ENCODE peak calls at places on chromosomes 13 and 19, in eight cellular contexts. E is endothelial cell; U is brain pericyte; M is NCI-H774; Q is stimulated activated CD4-positive, alpha-beta T cell treated with anti-CD3 and anti-CD28 coated beads, Interleukin-15, amount 100 ng/mL, for 24 hours; B is AG09319; P is aorta; G is midbrain. F is an unnamed sample.

GRCh38 chr13:110607675-110608224 is 7.6 kb upstream of the NAXD start:
- DNase-seq in E (no peak), U (no peak), M (no peak), Q (no peak), B (no peak), P (no peak), G (no peak), F (no peak)

GRCh38 chr19:35375505-35376307 is 4.8 kb downstream of the GPR42 start:
- DNase-seq in E (no peak), U (no peak), M (no peak), Q (no peak), B (no peak), P (no peak), G (no peak), F (no peak)

GRCh38 chr19:41753159-41753558 is 2.2 kb upstream of the CEACAM6 start:
- DNase-seq in E (peak), U (no peak), M (no peak), Q (peak), B (no peak), P (peak), G (peak), F (peak)

GRCh38 chr19:41641879-41642485 is 15.1 kb upstream of the CEACAM4 start:
- DNase-seq in E (peak), U (no peak), M (peak), Q (peak), B (peak), P (no peak), G (peak), F (peak)

GRCh38 chr13:98390086-98390697 is 186.7 kb downstream of the STK24 start:
- DNase-seq in E (no peak), U (no peak), M (no peak), Q (no peak), B (no peak), P (no peak), G (no peak), F (no peak)

GRCh38 chr13:41345921-41346589 is 35.0 kb downstream of the NAA16 start:
- DNase-seq in E (no peak), U (no peak), M (no peak), Q (no peak), B (no peak), P (no peak), G (no peak), F (no peak)

GRCh38 chr13:102260256-102260655 is 141.6 kb downstream of the FGF14 start:
- DNase-seq in E (no peak), U (no peak), M (no peak), Q (no peak), B (no peak), P (no peak), G (no peak), F (peak)

GRCh38 chr19:19446655-19447437 is 41.4 kb downstream of the GATAD2A start:
- DNase-seq in E (no peak), U (no peak), M (no peak), Q (no peak), B (no peak), P (no peak), G (no peak), F (no peak)

GRCh38 chr13:43303040-43303729 is 279.8 kb downstream of the DNAJC15 start:
- DNase-seq in E (peak), U (peak), M (no peak), Q (peak), B (peak), P (peak), G (peak), F (peak)

GRCh38 chr19:17415107-17415506 is 4.7 kb upstream of the MVB12A start:
- DNase-seq in E (no peak), U (no peak), M (no peak), Q (no peak), B (no peak), P (no peak), G (no peak), F (peak)

GRCh38 chr13:21742041-21742440 is 71.2 kb downstream of the FGF9 start:
- DNase-seq in E (no peak), U (no peak), M (no peak), Q (no peak), B (no peak), P (no peak), G (no peak), F (no peak)

GRCh38 chr13:97692628-97693027 is 258.7 kb downstream of the RAP2A start:
- DNase-seq in E (no peak), U (no peak), M (no peak), Q (no peak), B (no peak), P (no peak), G (no peak), F (no peak)

GRCh38 chr19:46629546-46630025 is 4.7 kb upstream of the PTGIR start:
- DNase-seq in E (peak), U (no peak), M (no peak), Q (no peak), B (no peak), P (no peak), G (no peak), F (no peak)

GRCh38 chr13:111789420-111789819 is 277.5 kb upstream of the SOX1 start:
- DNase-seq in E (no peak), U (no peak), M (no peak), Q (no peak), B (no peak), P (no peak), G (no peak), F (no peak)

GRCh38 chr19:6042776-6043726 is 65.1 kb upstream of the RANBP3 start:
- DNase-seq in E (no peak), U (no peak), M (no peak), Q (no peak), B (no peak), P (no peak), G (no peak), F (no peak)

GRCh38 chr13:77637583-77637982 is 59.9 kb upstream of the SLAIN1 start:
- DNase-seq in E (no peak), U (no peak), M (no peak), Q (no peak), B (no peak), P (peak), G (no peak), F (peak)

GRCh38 chr13:28582225-28582891 is 76.6 kb upstream of the POMP start:
- DNase-seq in E (no peak), U (peak), M (no peak), Q (peak), B (no peak), P (no peak), G (no peak), F (no peak)

GRCh38 chr13:29936051-29936813 is 85.8 kb upstream of the UBL3 start:
- DNase-seq in E (no peak), U (no peak), M (no peak), Q (no peak), B (no peak), P (no peak), G (no peak), F (no peak)

GRCh38 chr13:109836629-109837607 is 50.5 kb upstream of the IRS2 start:
- DNase-seq in E (no peak), U (no peak), M (peak), Q (no peak), B (no peak), P (no peak), G (no peak), F (no peak)

GRCh38 chr19:40508739-40509260 is 42.0 kb downstream of the SPTBN4 start:
- DNase-seq in E (no peak), U (no peak), M (no peak), Q (no peak), B (no peak), P (no peak), G (no peak), F (no peak)

GRCh38 chr19:8357007-8357521 is 6.9 kb upstream of the ANGPTL4 start:
- DNase-seq in E (no peak), U (no peak), M (no peak), Q (no peak), B (no peak), P (no peak), G (no peak), F (no peak)

GRCh38 chr19:8815780-8816179 is 16.3 kb downstream of the ZNF558 start:
- DNase-seq in E (no peak), U (no peak), M (no peak), Q (no peak), B (no peak), P (no peak), G (no peak), F (no peak)

GRCh38 chr13:98888222-98888889 is 89.5 kb downstream of the DOCK9 start:
- DNase-seq in E (no peak), U (no peak), M (no peak), Q (no peak), B (no peak), P (no peak), G (no peak), F (no peak)

GRCh38 chr19:51259348-51260245 is 8.7 kb downstream of the SIGLECL1 start:
- DNase-seq in E (peak), U (no peak), M (no peak), Q (peak), B (no peak), P (no peak), G (peak), F (peak)

GRCh38 chr13:95281258-95281602 is 20.0 kb downstream of the ABCC4 start:
- DNase-seq in E (no peak), U (no peak), M (no peak), Q (no peak), B (no peak), P (no peak), G (no peak), F (no peak)

GRCh38 chr13:31697290-31697689 is 42.0 kb upstream of the RXFP2 start:
- DNase-seq in E (no peak), U (no peak), M (no peak), Q (no peak), B (no peak), P (no peak), G (no peak), F (no peak)

GRCh38 chr13:76886005-76886291 is 257 bp downstream of the KCTD12 start:
- DNase-seq in E (no peak), U (no peak), M (no peak), Q (no peak), B (no peak), P (no peak), G (peak), F (no peak)

F was measured in NCI-H69.